ENCODE peak calls at places on chromosomes 3 and 15, in ten cellular contexts. One of them, this sample, is unnamed.

GRCh38 chr3:13429631-13430291 is 9.6 kb upstream of the NUP210 start:
- DNase-seq in SK-N-MC: no peak
- DNase-seq in IMR-90: no peak
- DNase-seq in caudate nucleus: no peak
- DNase-seq in cardiac muscle cell: no peak
- DNase-seq in SK-N-SH: no peak
- DNase-seq in psoas muscle: no peak
- DNase-seq in Karpas-422: no peak
- DNase-seq in adrenal gland: no peak
- DNase-seq in AG04450: no peak
- DNase-seq in this sample: no peak

GRCh38 chr3:146163584-146163983 is 2.6 kb upstream of the PLOD2 start:
- DNase-seq in caudate nucleus: no peak
- DNase-seq in cardiac muscle cell: no peak
- DNase-seq in psoas muscle: no peak
- DNase-seq in AG04450: no peak
- DNase-seq in SK-N-SH: no peak
- DNase-seq in Karpas-422: no peak
- DNase-seq in IMR-90: peak
- DNase-seq in SK-N-MC: peak
- DNase-seq in adrenal gland: no peak
- DNase-seq in this sample: no peak

GRCh38 chr15:91627473-91628309 is 225.8 kb upstream of the SLCO3A1 start:
- DNase-seq in psoas muscle: no peak
- DNase-seq in caudate nucleus: no peak
- DNase-seq in Karpas-422: no peak
- DNase-seq in AG04450: peak
- DNase-seq in IMR-90: peak
- DNase-seq in SK-N-MC: peak
- DNase-seq in cardiac muscle cell: peak
- DNase-seq in SK-N-SH: peak
- DNase-seq in adrenal gland: peak
- DNase-seq in this sample: no peak

GRCh38 chr3:122324871-122325323 is at the start of gene CSTA:
- DNase-seq in Karpas-422: no peak
- DNase-seq in AG04450: no peak
- DNase-seq in adrenal gland: no peak
- DNase-seq in SK-N-SH: no peak
- DNase-seq in cardiac muscle cell: no peak
- DNase-seq in IMR-90: no peak
- DNase-seq in psoas muscle: no peak
- DNase-seq in caudate nucleus: no peak
- DNase-seq in SK-N-MC: no peak
- DNase-seq in this sample: no peak

GRCh38 chr15:57297163-57297593 is 79.1 kb upstream of the CGNL1 start:
- DNase-seq in adrenal gland: no peak
- DNase-seq in AG04450: no peak
- DNase-seq in Karpas-422: no peak
- DNase-seq in IMR-90: no peak
- DNase-seq in psoas muscle: no peak
- DNase-seq in caudate nucleus: no peak
- DNase-seq in SK-N-SH: no peak
- DNase-seq in cardiac muscle cell: no peak
- DNase-seq in SK-N-MC: no peak
- DNase-seq in this sample: no peak

GRCh38 chr15:38991126-38991525 is 426.5 kb upstream of the RASGRP1 start:
- DNase-seq in Karpas-422: peak
- DNase-seq in IMR-90: peak
- DNase-seq in SK-N-MC: no peak
- DNase-seq in SK-N-SH: peak
- DNase-seq in psoas muscle: no peak
- DNase-seq in cardiac muscle cell: peak
- DNase-seq in caudate nucleus: no peak
- DNase-seq in adrenal gland: no peak
- DNase-seq in AG04450: no peak
- DNase-seq in this sample: no peak

GRCh38 chr15:92877000-92877399 is 23.1 kb upstream of the CHD2 start:
- DNase-seq in SK-N-SH: no peak
- DNase-seq in caudate nucleus: no peak
- DNase-seq in psoas muscle: no peak
- DNase-seq in AG04450: no peak
- DNase-seq in SK-N-MC: no peak
- DNase-seq in Karpas-422: no peak
- DNase-seq in adrenal gland: no peak
- DNase-seq in IMR-90: no peak
- DNase-seq in cardiac muscle cell: no peak
- DNase-seq in this sample: no peak

GRCh38 chr3:48215876-48216275 is 7.4 kb upstream of the CAMP start:
- DNase-seq in AG04450: no peak
- DNase-seq in Karpas-422: no peak
- DNase-seq in caudate nucleus: no peak
- DNase-seq in SK-N-SH: no peak
- DNase-seq in adrenal gland: peak
- DNase-seq in SK-N-MC: no peak
- DNase-seq in cardiac muscle cell: no peak
- DNase-seq in psoas muscle: peak
- DNase-seq in IMR-90: no peak
- DNase-seq in this sample: no peak

GRCh38 chr3:22451501-22451900 is 700.5 kb upstream of the ZNF385D start:
- DNase-seq in SK-N-SH: peak
- DNase-seq in psoas muscle: no peak
- DNase-seq in caudate nucleus: no peak
- DNase-seq in cardiac muscle cell: no peak
- DNase-seq in AG04450: no peak
- DNase-seq in Karpas-422: no peak
- DNase-seq in SK-N-MC: no peak
- DNase-seq in IMR-90: no peak
- DNase-seq in adrenal gland: no peak
- DNase-seq in this sample: no peak

GRCh38 chr3:35296533-35296932 is 342.8 kb upstream of the ARPP21 start:
- DNase-seq in psoas muscle: no peak
- DNase-seq in AG04450: no peak
- DNase-seq in IMR-90: no peak
- DNase-seq in SK-N-MC: no peak
- DNase-seq in caudate nucleus: no peak
- DNase-seq in Karpas-422: no peak
- DNase-seq in SK-N-SH: no peak
- DNase-seq in cardiac muscle cell: no peak
- DNase-seq in adrenal gland: no peak
- DNase-seq in this sample: no peak

GRCh38 chr3:139388961-139389551 is 391 bp downstream of the COPB2 start:
- DNase-seq in AG04450: no peak
- DNase-seq in psoas muscle: no peak
- DNase-seq in caudate nucleus: no peak
- DNase-seq in Karpas-422: peak
- DNase-seq in cardiac muscle cell: no peak
- DNase-seq in SK-N-MC: no peak
- DNase-seq in IMR-90: no peak
- DNase-seq in SK-N-SH: peak
- DNase-seq in adrenal gland: no peak
- DNase-seq in this sample: no peak

GRCh38 chr15:35308802-35309201 is 223.7 kb upstream of the NANOGP8 start:
- DNase-seq in AG04450: peak
- DNase-seq in psoas muscle: no peak
- DNase-seq in adrenal gland: no peak
- DNase-seq in caudate nucleus: no peak
- DNase-seq in cardiac muscle cell: peak
- DNase-seq in SK-N-MC: no peak
- DNase-seq in SK-N-SH: no peak
- DNase-seq in Karpas-422: no peak
- DNase-seq in IMR-90: peak
- DNase-seq in this sample: no peak

GRCh38 chr3:129650256-129650872 is 43.9 kb upstream of the PLXND1 start:
- DNase-seq in IMR-90: peak
- DNase-seq in caudate nucleus: peak
- DNase-seq in SK-N-SH: peak
- DNase-seq in SK-N-MC: peak
- DNase-seq in AG04450: no peak
- DNase-seq in cardiac muscle cell: peak
- DNase-seq in psoas muscle: peak
- DNase-seq in adrenal gland: peak
- DNase-seq in Karpas-422: peak
- DNase-seq in this sample: peak

GRCh38 chr15:63362196-63362595 is 19.4 kb downstream of the CA12 start:
- DNase-seq in AG04450: no peak
- DNase-seq in SK-N-SH: peak
- DNase-seq in psoas muscle: no peak
- DNase-seq in Karpas-422: no peak
- DNase-seq in IMR-90: no peak
- DNase-seq in caudate nucleus: no peak
- DNase-seq in SK-N-MC: no peak
- DNase-seq in adrenal gland: peak
- DNase-seq in cardiac muscle cell: no peak
- DNase-seq in this sample: no peak

GRCh38 chr15:98735304-98735703 is 87.0 kb downstream of the IGF1R start:
- DNase-seq in psoas muscle: no peak
- DNase-seq in SK-N-MC: no peak
- DNase-seq in AG04450: no peak
- DNase-seq in cardiac muscle cell: no peak
- DNase-seq in SK-N-SH: no peak
- DNase-seq in IMR-90: no peak
- DNase-seq in adrenal gland: no peak
- DNase-seq in caudate nucleus: no peak
- DNase-seq in Karpas-422: no peak
- DNase-seq in this sample: no peak
- H3K27ac ChIP-seq in psoas muscle: no peak
- H3K27ac ChIP-seq in SK-N-MC: no peak
- H3K27ac ChIP-seq in AG04450: peak
- H3K27ac ChIP-seq in cardiac muscle cell: no peak
- H3K27ac ChIP-seq in SK-N-SH: peak
- H3K27ac ChIP-seq in IMR-90: no peak
- H3K27ac ChIP-seq in adrenal gland: no peak
- H3K27ac ChIP-seq in caudate nucleus: no peak
- H3K27ac ChIP-seq in Karpas-422: no peak
- H3K27ac ChIP-seq in this sample: peak

DNA sequence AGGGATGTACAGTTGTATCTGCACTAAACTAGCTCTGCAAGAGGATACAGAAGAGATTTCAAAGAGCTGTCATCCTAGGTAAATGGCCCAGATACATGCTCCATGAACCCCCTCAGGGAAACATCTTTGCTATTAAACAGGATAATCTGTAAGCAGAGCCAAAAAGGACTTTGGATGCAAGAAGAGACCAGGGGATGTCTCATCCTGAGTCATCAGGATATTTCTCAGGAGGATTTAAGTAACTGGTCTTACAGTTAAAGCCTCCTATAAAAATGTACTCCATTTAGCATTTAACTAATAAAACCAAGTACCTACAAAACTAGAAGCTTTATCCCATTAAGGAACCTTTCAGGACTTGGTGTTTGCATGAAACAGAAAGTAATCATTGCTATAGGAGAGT is 48.2 kb upstream of the PHLDB2 start:
- DNase-seq in IMR-90: peak
- DNase-seq in psoas muscle: no peak
- DNase-seq in SK-N-SH: no peak
- DNase-seq in cardiac muscle cell: no peak
- DNase-seq in AG04450: peak
- DNase-seq in caudate nucleus: no peak
- DNase-seq in Karpas-422: no peak
- DNase-seq in adrenal gland: no peak
- DNase-seq in SK-N-MC: no peak
- DNase-seq in this sample: no peak
- H3K27ac ChIP-seq in IMR-90: no peak
- H3K27ac ChIP-seq in psoas muscle: no peak
- H3K27ac ChIP-seq in SK-N-SH: peak
- H3K27ac ChIP-seq in cardiac muscle cell: no peak
- H3K27ac ChIP-seq in AG04450: no peak
- H3K27ac ChIP-seq in caudate nucleus: no peak
- H3K27ac ChIP-seq in Karpas-422: no peak
- H3K27ac ChIP-seq in adrenal gland: no peak
- H3K27ac ChIP-seq in SK-N-MC: no peak
- H3K27ac ChIP-seq in this sample: no peak

DNA sequence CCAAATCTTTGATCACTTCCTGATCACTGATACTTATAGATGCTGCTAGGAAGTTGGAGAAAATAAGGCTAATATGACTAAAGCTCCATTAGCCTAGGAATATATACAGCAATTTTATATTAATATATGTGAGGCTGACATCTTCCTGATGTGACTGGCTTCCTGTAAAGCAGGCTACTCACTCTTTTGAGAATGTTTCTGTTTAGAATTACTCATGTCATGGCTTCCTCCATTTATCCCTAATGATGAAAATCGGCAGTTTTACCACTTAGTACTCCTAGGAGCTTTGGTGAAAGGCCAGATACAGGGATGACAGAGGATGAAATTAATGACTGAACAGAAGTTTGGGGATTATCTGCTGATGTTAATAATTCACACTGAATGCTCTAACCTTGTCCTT is 3.9 kb upstream of the MAP1A start:
- DNase-seq in cardiac muscle cell: no peak
- DNase-seq in caudate nucleus: no peak
- DNase-seq in psoas muscle: no peak
- DNase-seq in Karpas-422: no peak
- DNase-seq in AG04450: no peak
- DNase-seq in SK-N-MC: no peak
- DNase-seq in SK-N-SH: no peak
- DNase-seq in IMR-90: peak
- DNase-seq in adrenal gland: no peak
- DNase-seq in this sample: no peak
- H3K27ac ChIP-seq in cardiac muscle cell: no peak
- H3K27ac ChIP-seq in caudate nucleus: peak
- H3K27ac ChIP-seq in psoas muscle: peak
- H3K27ac ChIP-seq in Karpas-422: no peak
- H3K27ac ChIP-seq in AG04450: no peak
- H3K27ac ChIP-seq in SK-N-MC: no peak
- H3K27ac ChIP-seq in SK-N-SH: peak
- H3K27ac ChIP-seq in IMR-90: peak
- H3K27ac ChIP-seq in adrenal gland: no peak
- H3K27ac ChIP-seq in this sample: peak

GRCh38 chr3:187263270-187263669 is 28.3 kb downstream of the MASP1 start:
- DNase-seq in SK-N-SH: no peak
- DNase-seq in caudate nucleus: no peak
- DNase-seq in cardiac muscle cell: no peak
- DNase-seq in psoas muscle: no peak
- DNase-seq in AG04450: no peak
- DNase-seq in IMR-90: peak
- DNase-seq in Karpas-422: no peak
- DNase-seq in adrenal gland: no peak
- DNase-seq in SK-N-MC: no peak
- DNase-seq in this sample: no peak

GRCh38 chr3:187266691-187267090 is 24.8 kb downstream of the MASP1 start:
- DNase-seq in caudate nucleus: no peak
- DNase-seq in AG04450: no peak
- DNase-seq in SK-N-MC: no peak
- DNase-seq in adrenal gland: no peak
- DNase-seq in cardiac muscle cell: no peak
- DNase-seq in SK-N-SH: no peak
- DNase-seq in IMR-90: no peak
- DNase-seq in psoas muscle: no peak
- DNase-seq in Karpas-422: no peak
- DNase-seq in this sample: no peak

GRCh38 chr3:187265461-187265955 is 26.0 kb downstream of the MASP1 start:
- DNase-seq in IMR-90: no peak
- DNase-seq in cardiac muscle cell: peak
- DNase-seq in caudate nucleus: no peak
- DNase-seq in Karpas-422: no peak
- DNase-seq in SK-N-SH: no peak
- DNase-seq in psoas muscle: no peak
- DNase-seq in SK-N-MC: no peak
- DNase-seq in AG04450: no peak
- DNase-seq in adrenal gland: no peak
- DNase-seq in this sample: no peak

GRCh38 chr3:187264051-187264450 is 27.5 kb downstream of the MASP1 start:
- DNase-seq in SK-N-MC: no peak
- DNase-seq in AG04450: peak
- DNase-seq in psoas muscle: no peak
- DNase-seq in IMR-90: peak
- DNase-seq in Karpas-422: no peak
- DNase-seq in adrenal gland: no peak
- DNase-seq in cardiac muscle cell: peak
- DNase-seq in caudate nucleus: no peak
- DNase-seq in SK-N-SH: no peak
- DNase-seq in this sample: no peak

GRCh38 chr3:187264946-187265345 is 26.6 kb downstream of the MASP1 start:
- DNase-seq in SK-N-MC: no peak
- DNase-seq in psoas muscle: no peak
- DNase-seq in AG04450: no peak
- DNase-seq in caudate nucleus: no peak
- DNase-seq in SK-N-SH: no peak
- DNase-seq in adrenal gland: no peak
- DNase-seq in cardiac muscle cell: no peak
- DNase-seq in Karpas-422: no peak
- DNase-seq in IMR-90: peak
- DNase-seq in this sample: no peak
- H3K27ac ChIP-seq in SK-N-MC: no peak
- H3K27ac ChIP-seq in psoas muscle: no peak
- H3K27ac ChIP-seq in AG04450: peak
- H3K27ac ChIP-seq in caudate nucleus: no peak
- H3K27ac ChIP-seq in SK-N-SH: no peak
- H3K27ac ChIP-seq in adrenal gland: no peak
- H3K27ac ChIP-seq in cardiac muscle cell: peak
- H3K27ac ChIP-seq in Karpas-422: no peak
- H3K27ac ChIP-seq in IMR-90: peak
- H3K27ac ChIP-seq in this sample: no peak